ENCODE peak calls at places on chromosomes 13 and 19, in eight cellular contexts. K is BE2C, E is adrenal gland, T is endodermal cell, X is foreskin fibroblast, W is bronchial epithelial cell, D is transverse colon, F is suprapubic skin. V is an unnamed sample.

GRCh38 chr13:43307921-43308433 is 284.6 kb downstream of the DNAJC15 start:
- DNase-seq in K (peak), E (peak), T (peak), X (peak), W (peak), D (peak), F (peak), V (peak)

GRCh38 chr19:45045671-45046353 is 7.0 kb downstream of the CLASRP start:
- DNase-seq in K (no peak), E (no peak), T (no peak), X (no peak), W (no peak), D (no peak), F (no peak), V (no peak)

GRCh38 chr19:3095375-3096191 is 1.4 kb downstream of the GNA11 start:
- DNase-seq in K (no peak), E (peak), T (peak), X (peak), W (peak), D (peak), F (peak), V (no peak)

GRCh38 chr13:29435125-29435911 is 160.2 kb downstream of the SLC7A1 start:
- DNase-seq in K (peak), E (peak), T (no peak), X (peak), W (peak), D (no peak), F (no peak), V (peak)

GRCh38 chr19:46392252-46392801 is 21.0 kb downstream of the CCDC8 start:
- DNase-seq in K (no peak), E (no peak), T (peak), X (peak), W (no peak), D (no peak), F (peak), V (peak)

GRCh38 chr19:40640744-40641143 is 39.6 kb downstream of the LTBP4 start:
- DNase-seq in K (no peak), E (no peak), T (no peak), X (no peak), W (peak), D (no peak), F (no peak), V (no peak)

GRCh38 chr19:16605552-16605951 is 22.5 kb downstream of the MED26 start:
- DNase-seq in K (peak), E (peak), T (no peak), X (no peak), W (no peak), D (no peak), F (no peak), V (no peak)

GRCh38 chr13:111510502-111511218 is 190.2 kb downstream of the TEX29 start:
- DNase-seq in K (no peak), E (no peak), T (no peak), X (no peak), W (no peak), D (no peak), F (no peak), V (no peak)

GRCh38 chr13:61383101-61383500 is 32.5 kb downstream of the PCDH20 start:
- DNase-seq in K (no peak), E (no peak), T (no peak), X (no peak), W (peak), D (no peak), F (no peak), V (no peak)

GRCh38 chr13:46736568-46736967 is 60.4 kb downstream of the ESD start:
- DNase-seq in K (no peak), E (no peak), T (no peak), X (no peak), W (no peak), D (no peak), F (no peak), V (no peak)

GRCh38 chr19:34676697-34677385 is at the start of gene SCGB2B2:
- DNase-seq in K (peak), E (no peak), T (no peak), X (no peak), W (no peak), D (no peak), F (no peak), V (peak)

GRCh38 chr13:27022571-27023311 is 148.9 kb downstream of the USP12 start:
- DNase-seq in K (no peak), E (no peak), T (peak), X (peak), W (peak), D (no peak), F (no peak), V (no peak)

GRCh38 chr19:897442-898039 is 4.3 kb downstream of the RNU6-9 start:
- DNase-seq in K (no peak), E (no peak), T (peak), X (no peak), W (no peak), D (no peak), F (no peak), V (no peak)

GRCh38 chr13:59746291-59746962 is 417.3 kb downstream of the DIAPH3 start:
- DNase-seq in K (no peak), E (no peak), T (no peak), X (peak), W (peak), D (peak), F (no peak), V (peak)

GRCh38 chr13:79481685-79482052 is 714 bp downstream of the NDFIP2 start:
- DNase-seq in K (no peak), E (no peak), T (no peak), X (no peak), W (peak), D (peak), F (no peak), V (no peak)

GRCh38 chr13:64553411-64554129 is 2676.6 kb downstream of the PCDH9 start:
- DNase-seq in K (no peak), E (no peak), T (no peak), X (peak), W (peak), D (no peak), F (no peak), V (no peak)

GRCh38 chr13:27967203-27967735 is 1.8 kb downstream of the CDX2 start:
- DNase-seq in K (no peak), E (no peak), T (no peak), X (no peak), W (no peak), D (no peak), F (no peak), V (no peak)

GRCh38 chr19:48926909-48927308 is 6.6 kb upstream of the DHDH start:
- DNase-seq in K (no peak), E (peak), T (no peak), X (peak), W (peak), D (peak), F (no peak), V (peak)

GRCh38 chr13:35882722-35883497 is 248.3 kb downstream of the DCLK1 start:
- DNase-seq in K (no peak), E (no peak), T (peak), X (peak), W (no peak), D (no peak), F (no peak), V (no peak)

GRCh38 chr19:41186971-41187883 is 5.8 kb upstream of the CYP2S1 start:
- DNase-seq in K (no peak), E (no peak), T (peak), X (no peak), W (no peak), D (no peak), F (no peak), V (no peak)

GRCh38 chr19:31459430-31459829 is 110.2 kb upstream of the TSHZ3 start:
- DNase-seq in K (no peak), E (no peak), T (no peak), X (no peak), W (no peak), D (no peak), F (no peak), V (no peak)

GRCh38 chr19:31461814-31462539 is 112.7 kb upstream of the TSHZ3 start:
- DNase-seq in K (no peak), E (no peak), T (no peak), X (peak), W (no peak), D (no peak), F (no peak), V (peak)
- TF ChIP-seq CTCF in K (no peak), E (no peak), T (peak), X (peak), W (no peak), D (no peak), F (no peak), V (peak)

DNA sequence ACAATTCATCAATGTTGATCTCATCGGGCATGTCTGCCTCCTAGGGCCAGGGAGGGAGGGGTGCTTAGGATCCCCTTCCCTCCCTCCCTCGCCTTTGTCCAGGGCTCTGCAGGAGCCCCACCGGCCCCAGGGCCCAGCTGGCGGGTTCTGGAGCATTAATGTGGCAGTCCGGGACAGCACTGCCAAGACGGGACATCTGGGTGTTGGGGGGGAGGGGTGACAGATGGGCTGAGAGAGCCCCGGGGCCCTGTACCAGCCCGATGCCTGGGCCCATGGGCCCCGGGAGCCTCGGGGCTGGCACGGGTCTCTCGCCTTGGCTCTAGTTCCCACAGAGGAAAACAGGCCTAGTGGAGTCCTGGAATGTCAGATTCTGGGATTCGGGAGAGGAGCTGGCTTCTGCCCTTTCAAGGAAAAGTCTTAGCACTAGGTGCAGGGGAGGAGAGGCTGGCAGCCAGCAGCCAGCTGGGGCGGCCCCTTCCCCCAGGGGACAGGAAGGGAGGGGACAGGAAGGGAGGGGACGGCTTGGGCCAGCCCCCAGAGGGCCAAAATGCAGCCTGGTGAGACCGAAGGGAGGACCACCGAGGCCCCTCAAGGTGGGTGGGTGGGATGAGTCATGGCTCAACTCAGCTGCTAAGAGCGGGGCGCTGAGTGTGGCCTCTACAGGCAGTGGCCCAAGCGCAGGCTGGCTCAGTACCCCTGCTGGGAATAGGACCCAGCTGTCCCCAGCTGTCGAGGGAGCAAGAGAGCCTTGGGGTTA is 3.1 kb downstream of the PPP1R14A start:
- DNase-seq in K (peak), E (peak), T (peak), X (no peak), W (no peak), D (no peak), F (no peak), V (no peak)
- H3K4me3 ChIP-seq in K (no peak), E (no peak), T (no peak), X (no peak), W (no peak), D (no peak), F (peak), V (no peak)

GRCh38 chr19:33310606-33311325 is 8.4 kb upstream of the CEBPA start:
- DNase-seq in K (no peak), E (no peak), T (no peak), X (no peak), W (peak), D (peak), F (no peak), V (no peak)

GRCh38 chr19:33306853-33307792 is 4.8 kb upstream of the CEBPA start:
- DNase-seq in K (no peak), E (no peak), T (no peak), X (no peak), W (no peak), D (peak), F (no peak), V (no peak)

GRCh38 chr19:33309826-33310225 is 7.5 kb upstream of the CEBPA start:
- DNase-seq in K (no peak), E (no peak), T (no peak), X (no peak), W (no peak), D (no peak), F (no peak), V (no peak)

GRCh38 chr19:33312065-33312464 is 9.7 kb upstream of the CEBPA start:
- DNase-seq in K (no peak), E (no peak), T (no peak), X (no peak), W (no peak), D (no peak), F (no peak), V (no peak)

GRCh38 chr19:33311326-33311682 is 9.0 kb upstream of the CEBPA start:
- DNase-seq in K (no peak), E (no peak), T (peak), X (no peak), W (no peak), D (peak), F (no peak), V (no peak)
- TF ChIP-seq CTCF in K (peak), E (no peak), T (peak), X (no peak), W (peak), D (peak), F (no peak), V (peak)

DNA sequence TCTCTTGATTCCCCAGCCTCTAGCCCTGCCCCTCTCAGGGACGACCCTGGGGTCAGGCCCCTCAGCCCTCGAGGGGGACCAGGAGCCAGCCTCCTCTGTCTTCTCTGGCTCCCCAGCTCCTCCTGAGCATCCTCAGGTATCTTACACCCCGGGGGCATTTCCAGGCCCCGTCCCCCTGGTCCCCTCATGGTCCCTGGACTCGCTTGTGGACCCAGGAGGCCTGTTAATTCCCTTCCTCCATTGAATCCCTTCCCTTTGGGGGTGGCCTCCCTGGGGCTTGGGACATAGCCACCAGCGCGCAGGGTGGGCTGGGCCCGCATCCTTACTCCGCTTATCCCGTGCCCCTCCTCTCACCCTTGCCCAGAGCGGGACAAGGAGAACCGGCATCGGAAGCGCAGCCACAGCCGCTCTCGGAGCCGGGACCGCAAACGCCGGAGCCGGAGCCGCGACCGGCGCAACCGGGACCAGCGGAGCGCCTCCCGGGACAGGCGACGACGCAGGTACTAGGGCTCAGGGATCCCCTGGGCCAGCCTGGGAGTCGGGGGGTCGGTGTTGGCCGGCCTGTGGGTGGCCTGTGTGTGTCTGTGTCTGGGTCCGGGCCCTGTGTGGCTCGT is 4.1 kb downstream of the U2AF2 start:
- DNase-seq in K (no peak), E (no peak), T (no peak), X (no peak), W (no peak), D (no peak), F (no peak), V (no peak)
- H3K4me3 ChIP-seq in K (no peak), E (no peak), T (no peak), X (no peak), W (no peak), D (no peak), F (no peak), V (no peak)

GRCh38 chr13:22848539-22849052 is 332.2 kb upstream of the SGCG start:
- DNase-seq in K (peak), E (no peak), T (peak), X (no peak), W (no peak), D (no peak), F (no peak), V (no peak)
- TF ChIP-seq CTCF in K (no peak), E (no peak), T (no peak), X (no peak), W (no peak), D (no peak), F (no peak), V (no peak)

DNA sequence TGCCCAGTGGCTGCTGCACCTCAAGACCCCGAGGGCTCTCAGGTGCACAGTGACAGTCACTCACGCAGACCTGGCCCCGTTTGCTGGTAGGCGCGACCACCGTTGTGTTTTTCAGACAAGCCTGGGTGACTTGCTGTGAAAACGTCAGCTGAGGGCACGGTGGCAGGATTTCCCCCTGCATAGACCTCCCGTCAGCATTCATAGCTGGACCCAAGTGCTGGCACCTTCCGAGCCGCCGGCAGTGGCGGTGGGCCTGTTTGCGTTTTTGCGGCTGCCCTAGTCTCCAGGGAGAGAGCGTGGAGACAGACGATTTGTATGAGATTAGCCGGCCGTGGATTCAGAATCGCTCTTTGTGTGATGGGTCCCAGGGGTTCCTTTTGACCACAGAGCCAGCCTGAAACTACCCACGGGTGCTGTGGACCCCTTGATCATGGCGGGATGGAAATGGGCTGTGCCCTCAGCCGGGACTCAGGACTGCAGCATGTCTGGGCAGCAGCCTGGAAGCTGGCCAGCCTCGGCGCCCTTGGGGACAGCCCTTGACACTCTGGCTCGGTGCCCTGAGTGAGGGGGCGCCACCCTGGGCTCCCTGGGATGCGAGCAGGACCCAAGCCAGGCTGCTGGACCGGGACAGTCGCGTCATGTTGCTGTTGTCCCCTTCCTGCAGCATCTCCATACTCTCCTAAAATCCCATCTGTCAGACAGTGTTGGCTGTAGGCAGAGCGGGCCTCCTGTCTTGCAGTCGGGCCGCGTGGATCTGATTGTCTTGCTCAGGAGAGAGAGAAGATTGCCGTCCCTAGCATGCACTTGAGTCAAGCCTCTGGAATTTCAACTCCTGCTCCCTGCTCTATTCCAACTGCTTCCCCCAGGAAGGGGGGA is 8.6 kb downstream of the KDM4B start:
- DNase-seq in K (peak), E (peak), T (no peak), X (peak), W (peak), D (peak), F (peak), V (peak)
- H3K4me3 ChIP-seq in K (peak), E (no peak), T (no peak), X (no peak), W (no peak), D (no peak), F (peak), V (no peak)

V was measured in AG09309.